ENCODE peak calls at places on chromosomes 7 and 10, in six cellular contexts. X is left ventricle myocardium inferior, J is Karpas-422, S is mammary epithelial cell, O is sigmoid colon, Q is suprapubic skin. T is an unnamed sample.
A peak's percentile ranks its signal among the peaks of the same experiment; 100 is the strongest.

GRCh38 chr7:87369216-87369615 is 23.8 kb downstream of the CROT start:
- DNase-seq in X (no peak), J (no peak), S (no peak), O (no peak), Q (no peak), T (no peak)

GRCh38 chr7:128446306-128446705 is 9.4 kb upstream of the HILPDA start:
- DNase-seq in X (no peak), J (no peak), S (no peak), O (no peak), Q (no peak), T (no peak)

GRCh38 chr10:123205041-123205440 is 50.8 kb downstream of the BUB3 start:
- DNase-seq in X (no peak), J (no peak), S (no peak), O (no peak), Q (no peak), T (no peak)

GRCh38 chr10:32139223-32140073 is 83.2 kb upstream of the KIF5B start:
- DNase-seq in X (peak; percentile 82), J (no peak), S (peak; percentile 94), O (peak; percentile 89), Q (peak; percentile 93), T (peak; percentile 95)

GRCh38 chr10:43998021-43998809 is 349.5 kb upstream of the ZNF32 start:
- DNase-seq in X (no peak), J (no peak), S (no peak), O (no peak), Q (no peak), T (no peak)

GRCh38 chr7:27917774-27918314 is 177.9 kb downstream of the TAX1BP1 start:
- DNase-seq in X (no peak), J (peak; percentile 49), S (peak; percentile 49), O (no peak), Q (no peak), T (no peak)

GRCh38 chr7:2004841-2005351 is 227.8 kb downstream of the MAD1L1 start:
- DNase-seq in X (peak; percentile 12), J (no peak), S (no peak), O (peak; percentile 45), Q (peak; percentile 42), T (no peak)

GRCh38 chr7:133355325-133355708 is 102.4 kb downstream of the EXOC4 start:
- DNase-seq in X (no peak), J (no peak), S (peak; percentile 9), O (no peak), Q (no peak), T (no peak)

GRCh38 chr7:85133560-85133959 is 53.3 kb downstream of the SEMA3D start:
- DNase-seq in X (no peak), J (no peak), S (no peak), O (no peak), Q (no peak), T (no peak)

GRCh38 chr10:85548038-85548437 is 818.6 kb downstream of the GRID1 start:
- DNase-seq in X (peak; percentile 14), J (peak; percentile 65), S (peak; percentile 76), O (no peak), Q (no peak), T (no peak)

GRCh38 chr7:20797174-20798080 is 10.7 kb upstream of the SP8 start:
- DNase-seq in X (no peak), J (peak; percentile 41), S (peak; percentile 33), O (no peak), Q (no peak), T (no peak)

GRCh38 chr10:128087884-128088695 is 38.1 kb downstream of the MKI67 start:
- DNase-seq in X (no peak), J (peak; percentile 54), S (peak; percentile 25), O (no peak), Q (no peak), T (no peak)

GRCh38 chr7:98981701-98982100 is 103.4 kb downstream of the TRRAP start:
- DNase-seq in X (no peak), J (no peak), S (no peak), O (peak; percentile 30), Q (peak; percentile 45), T (no peak)

GRCh38 chr10:82742478-82742877 is 867.5 kb downstream of the NRG3 start:
- DNase-seq in X (no peak), J (no peak), S (peak; percentile 23), O (no peak), Q (no peak), T (no peak)

DNA sequence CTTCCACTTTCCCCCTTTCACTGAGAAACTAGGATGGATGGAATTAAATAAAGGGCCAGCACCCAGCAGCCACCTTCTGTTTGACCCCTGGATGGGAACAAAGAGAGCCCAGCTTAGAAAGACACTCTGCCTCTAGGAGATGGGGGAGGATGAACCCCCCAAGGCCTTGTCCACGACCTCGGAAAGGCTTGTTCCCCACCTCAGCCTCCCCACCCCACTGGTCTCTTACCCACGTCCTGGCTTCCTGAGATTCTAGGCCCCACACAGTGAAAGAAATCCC is 9.7 kb downstream of the ITPRIP start:
- DNase-seq in X (no peak), J (no peak), S (no peak), O (no peak), Q (no peak), T (no peak)
- H3K4me1 ChIP-seq in X (peaks cover 100% of the 10 kb centered on the region), J (peaks cover 35% of the 10 kb centered on the region), S (peaks cover 81% of the 10 kb centered on the region), O (peaks cover 100% of the 10 kb centered on the region), Q (peaks cover 100% of the 10 kb centered on the region), T (peaks cover 88% of the 10 kb centered on the region)

DNA sequence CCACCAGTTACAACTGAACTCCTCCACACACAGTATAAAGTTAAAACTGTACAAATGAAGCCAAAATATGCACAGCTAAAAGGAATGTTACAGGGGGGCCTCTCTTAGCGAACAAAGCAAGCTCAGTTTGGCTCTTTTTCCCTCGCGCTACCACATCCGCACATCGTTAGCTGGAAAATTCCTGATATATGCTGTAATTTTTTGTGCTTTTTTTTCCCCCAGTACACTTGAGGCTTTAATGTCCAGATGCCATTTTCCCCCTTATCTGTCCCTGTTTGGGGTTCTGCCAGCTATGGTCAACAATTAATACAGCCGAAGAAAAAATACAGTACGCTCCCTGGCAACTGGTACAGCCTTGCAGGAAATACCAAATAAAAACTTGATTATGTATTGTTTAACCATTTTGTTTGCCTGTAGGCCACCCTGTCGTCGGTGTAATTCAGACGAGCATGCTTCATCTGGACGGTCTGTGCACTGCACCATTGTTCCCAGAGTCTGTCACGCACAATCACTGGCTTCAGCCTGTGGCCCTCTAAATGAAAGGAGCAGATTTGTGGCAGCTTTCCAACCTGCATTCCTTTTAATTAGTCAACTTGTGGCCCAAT is 108.1 kb upstream of the FAM133B start:
- DNase-seq in X (peak; percentile 33), J (no peak), S (peak; percentile 77), O (no peak), Q (no peak), T (no peak)
- H3K27ac ChIP-seq in X (peak overlapping the region; percentile 88), J (no peak overlapping the region), S (peak overlapping the region; percentile 84), O (peak overlapping the region; percentile 81), Q (peak overlapping the region; percentile 27), T (peak overlapping the region; percentile 62)

GRCh38 chr10:3330687-3331086 is 158.1 kb upstream of the PITRM1 start:
- DNase-seq in X (no peak), J (no peak), S (peak; percentile 85), O (no peak), Q (no peak), T (no peak)
- H3K4me3 ChIP-seq in X (no peak overlapping the region), J (no peak overlapping the region), S (no peak overlapping the region), O (no peak overlapping the region), Q (no peak overlapping the region), T (no peak overlapping the region)

DNA sequence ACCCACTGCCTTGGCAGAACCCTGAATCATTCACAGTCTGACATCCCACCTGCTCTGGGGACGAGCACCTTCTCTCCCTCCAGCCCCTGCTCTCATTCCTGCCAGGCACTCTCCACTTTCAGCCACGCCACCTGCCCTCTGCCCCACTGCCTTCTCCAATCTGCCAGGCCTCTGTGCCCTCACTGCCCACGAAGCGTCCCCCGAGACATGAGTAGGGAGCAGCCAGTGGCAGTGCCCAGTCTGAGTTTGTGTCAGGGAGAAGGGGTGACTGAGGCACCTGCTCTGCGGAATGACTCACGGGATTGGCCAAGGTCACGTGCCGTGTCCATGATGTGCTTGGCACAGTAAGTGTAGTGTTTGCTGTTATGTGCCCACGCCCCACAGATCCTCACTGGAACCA is 215.2 kb upstream of the PPP2R2D start:
- DNase-seq in X (no peak), J (no peak), S (no peak), O (peak; percentile 42), Q (no peak), T (no peak)
- H3K4me1 ChIP-seq in X (no peaks in the 10 kb centered on the region), J (no peaks in the 10 kb centered on the region), S (no peaks in the 10 kb centered on the region), O (no peaks in the 10 kb centered on the region), Q (no peaks in the 10 kb centered on the region), T (no peaks in the 10 kb centered on the region)

DNA sequence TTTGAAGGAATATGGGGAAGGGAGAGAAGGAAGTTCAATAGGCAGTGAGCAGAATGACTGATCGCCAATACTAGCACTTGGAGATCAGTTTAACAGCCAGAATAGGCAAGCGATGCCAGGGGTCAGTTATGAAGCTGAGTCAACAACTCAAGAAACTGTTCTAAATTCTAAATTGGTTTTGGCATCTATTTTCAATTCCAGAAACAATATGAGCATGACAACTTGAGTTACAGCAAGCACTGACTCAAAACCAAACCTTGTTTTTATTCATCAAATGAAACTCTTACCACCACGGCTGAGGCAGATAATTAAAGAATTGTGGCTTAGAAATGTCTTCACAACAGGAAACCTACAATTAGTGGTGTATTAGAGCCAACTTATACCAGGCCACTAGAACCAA is 180.5 kb upstream of the ASAH2 start:
- DNase-seq in X (no peak), J (no peak), S (peak; percentile 46), O (no peak), Q (no peak), T (no peak)
- H3K27ac ChIP-seq in X (peak overlapping the region; percentile 71), J (no peak overlapping the region), S (no peak overlapping the region), O (peak overlapping the region; percentile 48), Q (peak overlapping the region; percentile 69), T (peak overlapping the region; percentile 83)

DNA sequence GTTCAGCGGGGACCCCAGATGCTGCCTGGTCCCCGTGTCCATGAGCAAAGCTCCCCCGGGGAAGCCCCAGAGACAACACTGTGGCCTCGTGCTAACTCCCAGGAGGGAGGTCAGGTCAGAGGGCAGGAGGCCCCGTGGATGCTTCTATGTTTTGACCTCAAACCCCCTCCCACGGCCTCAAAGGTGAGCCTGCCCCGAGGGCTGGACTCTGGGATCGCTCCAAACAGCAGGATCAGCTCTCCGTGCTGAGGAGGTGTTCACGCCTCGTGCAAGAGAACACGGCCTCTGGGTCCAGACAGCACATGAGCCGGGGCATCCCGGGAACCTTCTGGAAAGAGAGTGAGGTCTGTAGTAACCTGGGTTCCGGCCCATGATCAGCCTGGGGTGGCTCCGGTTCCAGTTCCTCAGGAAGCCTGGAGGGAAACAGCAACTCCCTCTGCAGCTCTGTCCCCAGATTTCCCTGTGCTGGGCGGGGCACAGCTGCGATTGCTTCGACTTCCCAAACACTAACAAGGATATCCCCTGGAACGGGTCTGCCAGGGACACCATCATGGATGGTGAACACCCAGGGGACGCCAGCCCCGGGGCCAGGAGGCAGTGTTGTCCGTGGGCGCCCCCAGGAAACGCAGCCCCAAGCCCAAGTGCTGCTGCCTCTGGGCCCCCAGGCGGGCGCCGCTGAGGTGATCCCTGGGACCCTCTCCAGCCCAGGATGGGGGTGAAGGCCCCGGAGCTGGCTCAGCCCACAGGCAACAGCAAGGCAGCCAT is 18.0 kb upstream of the INPP5A start:
- DNase-seq in X (no peak), J (no peak), S (no peak), O (peak; percentile 68), Q (peak; percentile 73), T (peak; percentile 67)
- H3K4me3 ChIP-seq in X (peak overlapping the region; percentile 64), J (no peak overlapping the region), S (no peak overlapping the region), O (no peak overlapping the region), Q (no peak overlapping the region), T (no peak overlapping the region)